ENCODE peak calls at places on chromosomes 3 and 15, in nine cellular contexts. Y is ovary, Q is psoas muscle, F is GM23338, E is neuronal stem cell, L is left ventricle myocardium inferior, O is thoracic aorta, K is GM23248, G is sigmoid colon. I is an unnamed sample.

GRCh38 chr3:132342183-132342582 is 25.0 kb downstream of the ACP3 start:
- DNase-seq in Y (no peak), Q (no peak), F (peak; percentile 40), E (no peak), L (no peak), O (no peak), K (no peak), G (no peak), I (no peak)

GRCh38 chr15:99454941-99455795 is 110.6 kb upstream of the MEF2A start:
- DNase-seq in Y (peak; percentile 89), Q (peak; percentile 93), F (no peak), E (no peak), L (peak; percentile 91), O (peak; percentile 81), K (peak; percentile 98), G (peak; percentile 89), I (no peak)

GRCh38 chr3:42747581-42747980 is 25.5 kb downstream of the CCDC13 start:
- DNase-seq in Y (no peak), Q (no peak), F (no peak), E (no peak), L (no peak), O (no peak), K (no peak), G (no peak), I (no peak)

GRCh38 chr15:65183847-65184159 is 1.3 kb downstream of the CLPX start:
- DNase-seq in Y (no peak), Q (no peak), F (no peak), E (no peak), L (no peak), O (no peak), K (no peak), G (no peak), I (no peak)

GRCh38 chr3:188964957-188965356 is 206.8 kb upstream of the TPRG1 start:
- DNase-seq in Y (no peak), Q (no peak), F (no peak), E (no peak), L (no peak), O (no peak), K (no peak), G (no peak), I (no peak)

GRCh38 chr3:197394464-197395321 is 96.3 kb upstream of the DLG1 start:
- DNase-seq in Y (peak; percentile 69), Q (peak; percentile 65), F (no peak), E (no peak), L (peak; percentile 64), O (peak; percentile 35), K (peak; percentile 100), G (no peak), I (no peak)

GRCh38 chr3:127588675-127589577 is 1.6 kb downstream of the TPRA1 start:
- DNase-seq in Y (no peak), Q (no peak), F (no peak), E (no peak), L (no peak), O (no peak), K (peak; percentile 87), G (no peak), I (no peak)

GRCh38 chr15:60795889-60796288 is 316.9 kb upstream of the ICE2 start:
- DNase-seq in Y (no peak), Q (no peak), F (no peak), E (no peak), L (no peak), O (no peak), K (no peak), G (no peak), I (no peak)

GRCh38 chr3:187400756-187401155 is 32.6 kb downstream of the RTP4 start:
- DNase-seq in Y (no peak), Q (no peak), F (no peak), E (no peak), L (no peak), O (no peak), K (no peak), G (no peak), I (no peak)

GRCh38 chr3:14460342-14461005 is 58.1 kb downstream of the SLC6A6 start:
- DNase-seq in Y (peak; percentile 87), Q (peak; percentile 87), F (no peak), E (no peak), L (peak; percentile 77), O (no peak), K (peak; percentile 92), G (peak; percentile 81), I (no peak)

GRCh38 chr3:30166535-30166934 is 439.9 kb upstream of the TGFBR2 start:
- DNase-seq in Y (no peak), Q (no peak), F (no peak), E (no peak), L (no peak), O (no peak), K (no peak), G (no peak), I (no peak)

GRCh38 chr15:55846108-55846707 is 103.3 kb upstream of the PRTG start:
- DNase-seq in Y (peak; percentile 12), Q (no peak), F (peak; percentile 89), E (peak; percentile 84), L (no peak), O (peak; percentile 3), K (peak; percentile 63), G (no peak), I (no peak)

GRCh38 chr3:49013738-49014660 is 4.4 kb downstream of the DALRD3 start:
- DNase-seq in Y (no peak), Q (peak; percentile 67), F (peak; percentile 88), E (no peak), L (no peak), O (no peak), K (peak; percentile 63), G (no peak), I (no peak)

DNA sequence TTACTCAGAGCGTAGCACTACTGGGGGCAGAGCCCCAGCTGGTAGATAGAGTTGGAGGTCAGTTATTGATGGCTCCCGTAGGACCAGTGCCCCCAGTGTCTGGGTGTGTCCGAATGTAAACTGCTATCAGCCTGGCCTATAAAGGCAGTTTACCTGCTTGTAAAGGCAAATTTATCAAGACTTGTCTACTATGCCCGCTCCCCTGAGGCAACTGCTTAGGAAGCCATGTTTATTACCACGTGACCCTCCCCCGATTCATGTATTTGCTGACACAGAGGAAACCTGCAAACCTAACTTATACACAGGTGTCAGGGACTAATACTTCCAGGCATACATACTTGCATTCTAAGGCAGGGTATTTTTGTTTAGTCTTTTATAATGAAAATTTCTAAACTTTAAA is 647 bp upstream of the PPP1R14D start:
- DNase-seq in Y (no peak), Q (no peak), F (peak; percentile 40), E (no peak), L (no peak), O (no peak), K (no peak), G (no peak), I (no peak)
- H3K4me3 ChIP-seq in Y (no peak overlapping the region), Q (no peak overlapping the region), F (no peak overlapping the region), E (no peak overlapping the region), L (no peak overlapping the region), O (no peak overlapping the region), K (no peak overlapping the region), G (no peak overlapping the region), I (no peak overlapping the region)

GRCh38 chr3:71088019-71088711 is 495.4 kb downstream of the FOXP1 start:
- DNase-seq in Y (no peak), Q (no peak), F (no peak), E (no peak), L (no peak), O (no peak), K (no peak), G (no peak), I (no peak)

GRCh38 chr3:71088742-71089141 is 494.8 kb downstream of the FOXP1 start:
- DNase-seq in Y (no peak), Q (no peak), F (no peak), E (no peak), L (no peak), O (no peak), K (no peak), G (no peak), I (no peak)

GRCh38 chr3:71087109-71088018 is 496.2 kb downstream of the FOXP1 start:
- DNase-seq in Y (no peak), Q (no peak), F (no peak), E (no peak), L (no peak), O (no peak), K (no peak), G (no peak), I (no peak)

GRCh38 chr3:71090207-71090606 is 493.3 kb downstream of the FOXP1 start:
- DNase-seq in Y (no peak), Q (no peak), F (no peak), E (no peak), L (no peak), O (no peak), K (no peak), G (no peak), I (no peak)

DNA sequence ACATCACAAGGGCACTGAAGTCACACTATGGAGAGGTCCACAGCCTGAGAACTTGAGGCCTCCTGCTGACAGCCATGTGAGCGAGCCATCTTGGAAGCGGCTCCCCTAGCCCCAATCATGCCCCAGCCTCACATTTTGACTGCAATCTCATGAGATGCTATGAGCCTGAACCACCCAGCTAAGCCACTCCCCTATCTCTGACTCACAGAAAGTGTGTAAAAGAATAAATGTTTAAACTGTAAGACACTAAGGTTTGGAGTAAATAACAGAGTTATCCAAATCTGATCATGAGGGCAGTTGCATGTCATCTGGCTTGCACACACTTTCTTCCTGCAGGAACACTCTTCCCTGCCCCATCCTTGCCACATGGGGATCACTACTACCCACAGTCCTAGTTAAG is 494.3 kb downstream of the FOXP1 start:
- DNase-seq in Y (no peak), Q (no peak), F (no peak), E (no peak), L (no peak), O (no peak), K (peak; percentile 32), G (no peak), I (no peak)
- H3K4me3 ChIP-seq in Y (no peak overlapping the region), Q (no peak overlapping the region), F (no peak overlapping the region), E (no peak overlapping the region), L (no peak overlapping the region), O (no peak overlapping the region), K (no peak overlapping the region), G (no peak overlapping the region), I (no peak overlapping the region)

GRCh38 chr3:139934557-139935070 is 371 bp upstream of the CLSTN2 start:
- DNase-seq in Y (peak; percentile 84), Q (peak; percentile 82), F (peak; percentile 92), E (peak; percentile 57), L (peak; percentile 69), O (no peak), K (peak; percentile 4), G (peak; percentile 73), I (no peak)
- H3K4me3 ChIP-seq in Y (peak overlapping the region; percentile 67), Q (peak overlapping the region; percentile 63), F (peak overlapping the region; percentile 83), E (peak overlapping the region; percentile 81), L (peak overlapping the region; percentile 73), O (peak overlapping the region; percentile 72), K (peak overlapping the region; percentile 59), G (peak overlapping the region; percentile 51), I (peak overlapping the region; percentile 40)

GRCh38 chr3:129687586-129688125 is 81.2 kb upstream of the PLXND1 start:
- DNase-seq in Y (no peak), Q (no peak), F (no peak), E (no peak), L (no peak), O (no peak), K (peak; percentile 6), G (no peak), I (no peak)
- H3K4me3 ChIP-seq in Y (no peak overlapping the region), Q (peak overlapping the region; percentile 62), F (peak overlapping the region; percentile 26), E (no peak overlapping the region), L (peak overlapping the region; percentile 61), O (no peak overlapping the region), K (peak overlapping the region; percentile 75), G (peak overlapping the region; percentile 42), I (no peak overlapping the region)

GRCh38 chr3:123583563-123583962 is 1.3 kb downstream of the HACD2 start:
- DNase-seq in Y (no peak), Q (no peak), F (no peak), E (no peak), L (no peak), O (no peak), K (no peak), G (no peak), I (no peak)
- H3K4me3 ChIP-seq in Y (no peak overlapping the region), Q (peak overlapping the region; percentile 92), F (peak overlapping the region; percentile 87), E (no peak overlapping the region), L (peak overlapping the region; percentile 97), O (no peak overlapping the region), K (peak overlapping the region; percentile 91), G (no peak overlapping the region), I (no peak overlapping the region)

I was measured in esophagus squamous epithelium.